ENCODE peak calls at places on chromosomes 2 and 18, in six cellular contexts. One of them, this sample, is unnamed.

GRCh38 chr18:57780318-57781127 is 22.6 kb downstream of the ATP8B1 start:
- DNase-seq in stimulated activated CD8-positive, alpha-beta memory T cell treated with anti-CD3 and anti-CD28 coated beads, Interleukin-2, amount 100 ng/mL, for 48 hours: no peak
- DNase-seq in T-helper 17 cell: no peak
- DNase-seq in AG20443: peak; percentile 55
- DNase-seq in H7: no peak
- DNase-seq in HFFc6: peak; percentile 77
- DNase-seq in this sample: peak; percentile 66

GRCh38 chr2:68737717-68738116 is 3.1 kb downstream of the ARHGAP25 start:
- DNase-seq in stimulated activated CD8-positive, alpha-beta memory T cell treated with anti-CD3 and anti-CD28 coated beads, Interleukin-2, amount 100 ng/mL, for 48 hours: no peak
- DNase-seq in T-helper 17 cell: no peak
- DNase-seq in AG20443: no peak
- DNase-seq in H7: no peak
- DNase-seq in HFFc6: no peak
- DNase-seq in this sample: no peak

GRCh38 chr2:12074126-12074883 is 327.9 kb downstream of the LPIN1 start:
- DNase-seq in stimulated activated CD8-positive, alpha-beta memory T cell treated with anti-CD3 and anti-CD28 coated beads, Interleukin-2, amount 100 ng/mL, for 48 hours: no peak
- DNase-seq in T-helper 17 cell: no peak
- DNase-seq in AG20443: no peak
- DNase-seq in H7: no peak
- DNase-seq in HFFc6: no peak
- DNase-seq in this sample: no peak

GRCh38 chr2:66433945-66434678 is 813 bp upstream of the MEIS1 start:
- DNase-seq in stimulated activated CD8-positive, alpha-beta memory T cell treated with anti-CD3 and anti-CD28 coated beads, Interleukin-2, amount 100 ng/mL, for 48 hours: no peak
- DNase-seq in T-helper 17 cell: no peak
- DNase-seq in AG20443: peak; percentile 70
- DNase-seq in H7: peak; percentile 85
- DNase-seq in HFFc6: peak; percentile 66
- DNase-seq in this sample: no peak

GRCh38 chr2:150572961-150573395 is 85.5 kb upstream of the RND3 start:
- DNase-seq in stimulated activated CD8-positive, alpha-beta memory T cell treated with anti-CD3 and anti-CD28 coated beads, Interleukin-2, amount 100 ng/mL, for 48 hours: no peak
- DNase-seq in T-helper 17 cell: no peak
- DNase-seq in AG20443: no peak
- DNase-seq in H7: no peak
- DNase-seq in HFFc6: no peak
- DNase-seq in this sample: no peak

GRCh38 chr2:83378921-83379320 is 1080.2 kb downstream of the SUCLG1 start:
- DNase-seq in stimulated activated CD8-positive, alpha-beta memory T cell treated with anti-CD3 and anti-CD28 coated beads, Interleukin-2, amount 100 ng/mL, for 48 hours: no peak
- DNase-seq in T-helper 17 cell: no peak
- DNase-seq in AG20443: no peak
- DNase-seq in H7: no peak
- DNase-seq in HFFc6: no peak
- DNase-seq in this sample: no peak

GRCh38 chr2:200703132-200703925 is 108.4 kb upstream of the BZW1 start:
- DNase-seq in stimulated activated CD8-positive, alpha-beta memory T cell treated with anti-CD3 and anti-CD28 coated beads, Interleukin-2, amount 100 ng/mL, for 48 hours: no peak
- DNase-seq in T-helper 17 cell: no peak
- DNase-seq in AG20443: peak; percentile 51
- DNase-seq in H7: no peak
- DNase-seq in HFFc6: peak; percentile 68
- DNase-seq in this sample: peak; percentile 24

GRCh38 chr2:55761024-55761423 is 67.4 kb upstream of the PNPT1 start:
- DNase-seq in stimulated activated CD8-positive, alpha-beta memory T cell treated with anti-CD3 and anti-CD28 coated beads, Interleukin-2, amount 100 ng/mL, for 48 hours: no peak
- DNase-seq in T-helper 17 cell: no peak
- DNase-seq in AG20443: no peak
- DNase-seq in H7: no peak
- DNase-seq in HFFc6: no peak
- DNase-seq in this sample: no peak

GRCh38 chr18:41751161-41751560 is 203.9 kb upstream of the PIK3C3 start:
- DNase-seq in stimulated activated CD8-positive, alpha-beta memory T cell treated with anti-CD3 and anti-CD28 coated beads, Interleukin-2, amount 100 ng/mL, for 48 hours: no peak
- DNase-seq in T-helper 17 cell: no peak
- DNase-seq in AG20443: no peak
- DNase-seq in H7: no peak
- DNase-seq in HFFc6: peak; percentile 36
- DNase-seq in this sample: no peak